ENCODE peak calls at places on chromosomes 2 and 18, in four cellular contexts. T, Z, I and F are unnamed samples.
A peak's percentile ranks its signal among the peaks of the same experiment; 100 is the strongest.

GRCh38 chr2:45974762-45975408 is 322.3 kb upstream of the EPAS1 start:
- DNase-seq in T (no peak), I (no peak), Z (no peak), F (peak; percentile 53)

GRCh38 chr2:68263632-68264031 is 11.3 kb upstream of the PPP3R1 start:
- DNase-seq in I (no peak), Z (no peak), T (no peak), F (no peak)

GRCh38 chr2:205721057-205721767 is 38.9 kb downstream of the NRP2 start:
- DNase-seq in Z (peak; percentile 23), I (peak; percentile 44), T (no peak), F (no peak)

GRCh38 chr2:200342235-200342634 is 35.7 kb downstream of the SPATS2L start:
- DNase-seq in T (no peak), I (no peak), Z (no peak), F (no peak)

GRCh38 chr2:173431191-173431590 is 76.5 kb downstream of the CDCA7 start:
- DNase-seq in T (no peak), Z (no peak), I (no peak), F (no peak)

GRCh38 chr2:60385648-60386047 is 167.8 kb downstream of the BCL11A start:
- DNase-seq in Z (no peak), I (no peak), T (no peak), F (no peak)

GRCh38 chr2:37635359-37636208 is 35.9 kb downstream of the CDC42EP3 start:
- DNase-seq in T (no peak), Z (no peak), I (no peak), F (peak; percentile 92)

GRCh38 chr2:12106440-12107080 is 360.1 kb downstream of the LPIN1 start:
- DNase-seq in T (no peak), I (no peak), Z (peak; percentile 65), F (no peak)

GRCh38 chr2:236742936-236743622 is 173.5 kb downstream of the ACKR3 start:
- DNase-seq in Z (no peak), T (no peak), I (no peak), F (no peak)

GRCh38 chr2:216742411-216742810 is 47.1 kb upstream of the IGFBP5 start:
- DNase-seq in I (no peak), Z (no peak), T (no peak), F (no peak)

GRCh38 chr18:4821801-4822200 is 366.7 kb upstream of the DLGAP1 start:
- DNase-seq in I (no peak), T (no peak), Z (no peak), F (no peak)

GRCh38 chr18:12820526-12820925 is 63.5 kb downstream of the PTPN2 start:
- DNase-seq in I (no peak), T (no peak), Z (no peak), F (no peak)

GRCh38 chr18:47036927-47037605 is 1.6 kb upstream of the ELOA2 start:
- DNase-seq in T (no peak), Z (no peak), I (no peak), F (no peak)

GRCh38 chr2:121102949-121103348 is 182.1 kb downstream of the TFCP2L1 start:
- DNase-seq in Z (no peak), I (no peak), T (no peak), F (no peak)

GRCh38 chr2:154710685-154711084 is 12.2 kb downstream of the KCNJ3 start:
- DNase-seq in T (no peak), I (no peak), Z (no peak), F (no peak)

GRCh38 chr2:37232131-37232933 is 874 bp downstream of the NDUFAF7 start:
- DNase-seq in Z (peak; percentile 18), I (peak; percentile 20), T (peak; percentile 12), F (no peak)

GRCh38 chr2:133324150-133324561 is 244.1 kb downstream of the NCKAP5 start:
- DNase-seq in I (no peak), T (no peak), Z (no peak), F (no peak)

GRCh38 chr18:12803069-12803936 is 80.7 kb downstream of the PTPN2 start:
- DNase-seq in I (no peak), T (no peak), Z (no peak), F (peak; percentile 19)

GRCh38 chr2:1748176-1748740 is 3.9 kb upstream of the PXDN start:
- DNase-seq in T (no peak), I (no peak), Z (no peak), F (no peak)

GRCh38 chr2:215141706-215142105 is 3.3 kb upstream of the ABCA12 start:
- DNase-seq in I (no peak), T (no peak), Z (no peak), F (no peak)

GRCh38 chr2:9757430-9758287 is 85.6 kb upstream of the TAF1B start:
- DNase-seq in T (no peak), I (peak; percentile 51), Z (no peak), F (no peak)

GRCh38 chr2:137910641-137911040 is 53.6 kb upstream of the HNMT start:
- DNase-seq in Z (no peak), I (no peak), T (peak; percentile 55), F (no peak)

GRCh38 chr18:54261894-54262293 is 7.4 kb upstream of the POLI start:
- DNase-seq in T (no peak), I (no peak), Z (no peak), F (peak; percentile 85)

GRCh38 chr2:131104487-131105155 is 515 bp upstream of the PLEKHB2 start:
- DNase-seq in Z (peak; percentile 45), I (peak; percentile 69), T (peak; percentile 64), F (peak; percentile 5)

GRCh38 chr2:5710615-5711014 is 18.4 kb downstream of the SOX11 start:
- DNase-seq in T (no peak), Z (no peak), I (no peak), F (no peak)

GRCh38 chr2:12884713-12885282 is 168.1 kb downstream of the TRIB2 start:
- DNase-seq in Z (no peak), I (no peak), T (no peak), F (no peak)

GRCh38 chr2:180040146-180040925 is 33.2 kb upstream of the CWC22 start:
- DNase-seq in Z (no peak), T (no peak), I (no peak), F (no peak)

GRCh38 chr2:229230911-229231310 is 40.2 kb downstream of the PID1 start:
- DNase-seq in I (no peak), T (no peak), Z (no peak), F (no peak)

GRCh38 chr2:226125151-226125550 is 674.5 kb downstream of the IRS1 start:
- DNase-seq in T (no peak), Z (no peak), I (no peak), F (no peak)

GRCh38 chr18:78777992-78778391 is 201.6 kb upstream of the SALL3 start:
- DNase-seq in Z (no peak), I (no peak), T (no peak), F (no peak)

GRCh38 chr2:138948070-138948539 is 167.9 kb upstream of the NXPH2 start:
- DNase-seq in I (no peak), T (no peak), Z (no peak), F (no peak)

GRCh38 chr2:163877316-163877715 is 141.5 kb upstream of the FIGN start:
- DNase-seq in I (no peak), Z (no peak), T (no peak), F (no peak)

GRCh38 chr2:163884416-163884815 is 148.6 kb upstream of the FIGN start:
- DNase-seq in Z (no peak), I (no peak), T (no peak), F (no peak)

DNA sequence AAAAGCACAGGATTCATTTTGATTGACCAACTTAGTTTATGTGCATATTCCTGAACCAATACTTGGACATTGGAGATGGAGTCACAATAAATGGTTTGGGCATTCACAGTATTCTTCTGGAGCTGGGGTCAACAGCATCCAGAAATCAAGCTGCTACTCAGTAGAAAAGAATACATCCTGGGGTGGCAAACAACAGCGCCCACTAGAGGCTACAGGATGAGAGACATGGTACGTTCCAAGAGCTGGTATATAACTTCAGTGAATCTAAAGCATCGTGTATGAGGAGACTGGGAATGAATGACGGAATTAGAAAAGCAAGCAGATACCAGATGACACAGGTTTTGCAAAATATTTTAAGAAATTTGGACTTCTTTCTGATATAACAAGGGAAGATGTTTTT is 142.9 kb upstream of the FIGN start:
- DNase-seq in Z (peak; percentile 25), T (peak; percentile 59), I (peak; percentile 48), F (no peak)
- TF ChIP-seq TARDBP in Z (no peak), T (no peak), I (no peak), F (no peak)

GRCh38 chr2:156466739-156467405 is 30.7 kb downstream of the GPD2 start:
- DNase-seq in T (no peak), I (no peak), Z (no peak), F (no peak)
- TF ChIP-seq TARDBP in T (no peak), I (no peak), Z (no peak), F (no peak)

GRCh38 chr2:97931851-97932211 is 63.9 kb downstream of the TMEM131 start:
- DNase-seq in Z (no peak), I (no peak), T (no peak), F (no peak)
- TF ChIP-seq TARDBP in Z (no peak), I (no peak), T (no peak), F (no peak)

DNA sequence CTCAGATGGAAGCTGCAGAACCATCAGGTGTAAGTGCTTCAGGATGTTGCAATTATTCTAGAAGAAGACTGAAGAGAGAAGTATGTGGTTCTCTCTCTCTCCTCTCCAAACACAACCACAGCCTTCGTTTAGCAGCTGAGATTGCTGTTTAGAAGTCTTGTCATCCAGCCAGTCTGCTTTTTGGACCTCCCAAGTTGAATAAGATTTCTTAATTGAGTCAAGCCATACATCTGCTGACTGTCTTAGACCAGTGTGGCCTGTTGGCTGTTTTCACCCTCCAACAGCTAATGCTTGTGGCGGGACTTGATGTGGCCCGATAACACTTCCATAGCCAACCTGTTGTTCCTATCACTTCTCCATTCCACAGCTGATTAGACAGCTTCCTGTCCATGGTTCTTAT is 91.3 kb upstream of the TMEM17 start:
- DNase-seq in Z (no peak), I (no peak), T (no peak), F (no peak)
- TF ChIP-seq TARDBP in Z (no peak), I (no peak), T (no peak), F (no peak)

DNA sequence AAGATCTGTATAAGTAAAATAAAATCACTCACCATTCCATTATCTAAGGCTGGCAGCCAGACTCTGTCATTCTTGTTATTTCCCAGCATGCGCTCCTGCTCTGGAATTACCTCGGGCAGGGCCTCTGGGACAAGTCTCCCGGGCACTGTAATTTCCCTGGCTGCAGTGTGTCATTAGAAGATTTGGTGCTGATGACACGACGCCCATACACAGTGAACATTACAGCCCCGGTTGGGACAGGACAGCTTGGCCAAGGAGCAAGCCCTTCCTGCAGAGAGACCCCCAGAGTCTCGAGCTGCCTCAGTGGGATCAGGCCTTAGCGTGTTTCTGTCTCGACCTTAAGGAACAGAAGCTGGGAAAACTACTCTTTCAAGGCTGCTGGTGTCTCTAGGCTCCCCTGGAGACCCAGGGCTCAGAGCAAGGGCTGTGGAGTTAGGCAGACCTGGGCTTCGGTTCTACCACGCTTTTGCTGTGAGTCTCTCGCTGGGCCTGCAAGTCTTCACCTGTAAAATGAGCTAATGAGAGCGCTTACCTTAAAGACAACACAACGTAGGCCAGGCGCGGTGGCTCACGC is 39.7 kb downstream of the SMAD7 start:
- DNase-seq in T (no peak), I (no peak), Z (no peak), F (no peak)
- TF ChIP-seq TARDBP in T (no peak), I (no peak), Z (no peak), F (no peak)